ENCODE peak calls at places on chromosomes 12 and 14, in nine cellular contexts. N is tibial artery, E is choroid plexus epithelial cell, Z is coronary artery, B is lower lobe of right lung, O is left ventricle myocardium inferior, P is ovary, J is kidney epithelial cell, F is fibroblast of pulmonary artery. U is an unnamed sample.

GRCh38 chr14:83300454-83301064 is 1766.9 kb upstream of the SEL1L start:
- DNase-seq in N (no peak), J (no peak), Z (no peak), B (no peak), O (no peak), P (no peak), F (peak; percentile 60), E (peak; percentile 72), U (no peak)

GRCh38 chr12:111624540-111624939 is 25.4 kb upstream of the ATXN2 start:
- DNase-seq in E (no peak), O (no peak), Z (no peak), F (no peak), B (no peak), N (no peak), J (no peak), P (no peak), U (no peak)

GRCh38 chr12:91406920-91407341 is 224.3 kb upstream of the DCN start:
- DNase-seq in P (no peak), E (peak; percentile 27), B (no peak), J (peak; percentile 86), Z (no peak), F (peak; percentile 49), O (no peak), N (no peak), U (peak; percentile 13)

GRCh38 chr14:81224222-81224621 is 3.5 kb upstream of the GTF2A1 start:
- DNase-seq in Z (no peak), P (no peak), B (no peak), O (no peak), E (no peak), J (no peak), F (no peak), N (no peak), U (no peak)

GRCh38 chr12:125549836-125550235 is 484.6 kb downstream of the AACS start:
- DNase-seq in O (no peak), J (no peak), N (no peak), F (no peak), E (no peak), P (no peak), B (no peak), Z (no peak), U (no peak)

GRCh38 chr14:100673085-100673806 is 53.4 kb upstream of the DLK1 start:
- DNase-seq in P (no peak), O (no peak), J (no peak), B (peak; percentile 66), E (no peak), N (no peak), Z (no peak), F (no peak), U (no peak)

GRCh38 chr14:58965601-58966000 is 222.9 kb upstream of the DAAM1 start:
- DNase-seq in F (no peak), P (no peak), O (no peak), J (no peak), N (no peak), E (no peak), B (no peak), Z (no peak), U (no peak)

GRCh38 chr12:15770581-15770980 is 18.6 kb downstream of the EPS8 start:
- DNase-seq in Z (no peak), F (no peak), E (no peak), N (no peak), J (no peak), O (no peak), B (no peak), P (no peak), U (no peak)

GRCh38 chr12:14289596-14289995 is 75.9 kb upstream of the ATF7IP start:
- DNase-seq in P (no peak), J (no peak), F (no peak), Z (no peak), E (no peak), B (no peak), O (no peak), N (no peak), U (no peak)

GRCh38 chr12:62731378-62731710 is 203.6 kb downstream of the PPM1H start:
- DNase-seq in E (no peak), Z (no peak), P (no peak), B (no peak), N (no peak), F (no peak), O (no peak), J (no peak), U (no peak)

GRCh38 chr12:69059465-69060457 is 126.8 kb upstream of the CPM start:
- DNase-seq in N (no peak), B (no peak), J (peak; percentile 85), P (no peak), E (peak; percentile 87), Z (no peak), F (peak; percentile 81), O (no peak), U (no peak)

GRCh38 chr14:103624860-103625259 is 4.2 kb upstream of the KLC1 start:
- DNase-seq in J (peak; percentile 35), B (peak; percentile 81), E (no peak), N (peak; percentile 92), F (peak; percentile 51), O (peak; percentile 72), P (no peak), Z (peak; percentile 92), U (no peak)

GRCh38 chr12:6327591-6328041 is 14.3 kb downstream of the TNFRSF1A start:
- DNase-seq in F (no peak), P (no peak), Z (no peak), N (no peak), B (no peak), J (no peak), O (no peak), E (no peak), U (no peak)

GRCh38 chr12:28535216-28535615 is 345.0 kb downstream of the CCDC91 start:
- DNase-seq in J (no peak), Z (no peak), F (peak; percentile 64), N (no peak), P (no peak), O (no peak), B (no peak), E (peak; percentile 78), U (no peak)

GRCh38 chr14:94342334-94342934 is 19.3 kb upstream of the SERPINA6 start:
- DNase-seq in E (peak; percentile 99), B (peak; percentile 80), N (peak; percentile 90), J (peak; percentile 98), P (peak; percentile 50), F (peak; percentile 100), O (peak; percentile 84), Z (no peak), U (no peak)

GRCh38 chr12:57332646-57333312 is 81.8 kb upstream of the STAC3 start:
- DNase-seq in F (peak; percentile 13), Z (no peak), B (no peak), O (no peak), E (no peak), J (no peak), N (no peak), P (no peak), U (no peak)

GRCh38 chr12:39831587-39832315 is 212.1 kb upstream of the ABCD2 start:
- DNase-seq in J (no peak), P (no peak), Z (no peak), N (no peak), B (no peak), F (peak; percentile 33), E (peak; percentile 20), O (no peak), U (no peak)

GRCh38 chr12:31007153-31007495 is 66.5 kb upstream of the DDX11 start:
- DNase-seq in B (peak; percentile 9), F (no peak), Z (no peak), E (no peak), J (no peak), P (no peak), N (no peak), O (no peak), U (no peak)

GRCh38 chr12:51726931-51727330 is 121.6 kb downstream of the FIGNL2 start:
- DNase-seq in F (no peak), Z (no peak), J (no peak), N (no peak), E (no peak), O (no peak), B (no peak), P (no peak), U (no peak)

GRCh38 chr12:92614041-92614440 is 88.7 kb upstream of the PLEKHG7 start:
- DNase-seq in B (no peak), F (no peak), N (no peak), P (no peak), Z (no peak), E (no peak), O (no peak), J (no peak), U (no peak)

GRCh38 chr12:108642899-108643654 is 9.4 kb upstream of the SELPLG start:
- DNase-seq in J (no peak), P (no peak), Z (no peak), F (no peak), E (peak; percentile 36), N (no peak), O (no peak), B (no peak), U (no peak)
- H3K4me3 ChIP-seq in J (no peak overlapping the region), P (no peak overlapping the region), Z (no peak overlapping the region), F (no peak overlapping the region), E (no peak overlapping the region), N (no peak overlapping the region), O (no peak overlapping the region), B (no peak overlapping the region), U (no peak overlapping the region)

DNA sequence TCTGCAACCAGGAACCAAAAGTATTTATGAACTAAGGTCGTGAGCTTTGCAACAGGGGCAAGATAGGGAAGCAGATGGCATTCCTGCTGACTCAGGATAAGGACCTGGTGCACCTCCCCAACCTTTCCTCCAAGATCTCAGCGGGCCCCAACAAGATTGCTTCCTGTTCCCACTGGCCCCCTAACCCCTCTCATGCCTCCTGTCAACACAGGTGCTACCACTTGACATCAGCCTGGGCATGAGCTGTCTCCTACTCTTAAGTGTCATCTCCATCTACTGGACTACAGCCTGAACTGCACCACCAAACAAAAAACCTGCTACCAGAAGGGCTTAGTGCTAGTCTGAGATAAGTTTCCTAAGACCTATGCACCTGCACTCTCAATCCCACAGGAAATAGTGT is 32.7 kb downstream of the MED6 start:
- DNase-seq in P (no peak), J (no peak), B (no peak), F (peak; percentile 53), Z (no peak), N (no peak), O (no peak), E (peak; percentile 75), U (peak; percentile 19)
- TF ChIP-seq CTCF in P (no peak), J (peak; percentile 49), B (peak; percentile 23), F (peak; percentile 70), Z (no peak), N (no peak), O (peak; percentile 52), E (peak; percentile 81), U (peak; percentile 76)

GRCh38 chr14:38225946-38226345 is 18.2 kb downstream of the SSTR1 start:
- DNase-seq in J (no peak), P (no peak), F (no peak), Z (no peak), N (no peak), B (no peak), E (no peak), O (no peak), U (no peak)
- H3K4me3 ChIP-seq in J (no peak overlapping the region), P (no peak overlapping the region), F (no peak overlapping the region), Z (no peak overlapping the region), N (no peak overlapping the region), B (no peak overlapping the region), E (no peak overlapping the region), O (no peak overlapping the region), U (no peak overlapping the region)

GRCh38 chr14:104955396-104955770 is 22.8 kb downstream of the AHNAK2 start:
- DNase-seq in F (no peak), P (no peak), E (no peak), Z (no peak), N (peak; percentile 53), O (no peak), B (no peak), J (no peak), U (no peak)
- TF ChIP-seq CTCF in F (no peak), P (no peak), E (no peak), Z (no peak), N (no peak), O (no peak), B (no peak), J (no peak), U (no peak)

U was measured in GM12864.